ENCODE peak calls at places on chromosome 11, in nine cellular contexts. One of them, this sample, is unnamed.

GRCh38 chr11:45141171-45141570 is 5.3 kb upstream of the PRDM11 start:
- DNase-seq in H1: no peak
- DNase-seq in NCI-H1417 treated with DMSO at 0.1 percent for 48 hours: no peak
- DNase-seq in stimulated activated CD8-positive, alpha-beta memory T cell treated with anti-CD3 and anti-CD28 coated beads, Interleukin-15, amount 100 ng/mL, for 24 hours: no peak
- DNase-seq in left colon: no peak
- DNase-seq in Caco-2: no peak
- DNase-seq in ureter: no peak
- DNase-seq in type B pancreatic cell: no peak
- DNase-seq in caudate nucleus: no peak
- DNase-seq in this sample: no peak

GRCh38 chr11:95279921-95280861 is 49.2 kb upstream of the SESN3 start:
- DNase-seq in caudate nucleus: peak; percentile 40
- DNase-seq in Caco-2: no peak
- DNase-seq in ureter: no peak
- DNase-seq in H1: peak; percentile 43
- DNase-seq in type B pancreatic cell: no peak
- DNase-seq in left colon: no peak
- DNase-seq in stimulated activated CD8-positive, alpha-beta memory T cell treated with anti-CD3 and anti-CD28 coated beads, Interleukin-15, amount 100 ng/mL, for 24 hours: no peak
- DNase-seq in NCI-H1417 treated with DMSO at 0.1 percent for 48 hours: no peak
- DNase-seq in this sample: no peak

GRCh38 chr11:4071325-4071724 is 23.3 kb upstream of the RRM1 start:
- DNase-seq in Caco-2: no peak
- DNase-seq in type B pancreatic cell: no peak
- DNase-seq in stimulated activated CD8-positive, alpha-beta memory T cell treated with anti-CD3 and anti-CD28 coated beads, Interleukin-15, amount 100 ng/mL, for 24 hours: no peak
- DNase-seq in caudate nucleus: no peak
- DNase-seq in ureter: no peak
- DNase-seq in H1: no peak
- DNase-seq in NCI-H1417 treated with DMSO at 0.1 percent for 48 hours: no peak
- DNase-seq in left colon: no peak
- DNase-seq in this sample: no peak

GRCh38 chr11:119533462-119533861 is 110.5 kb upstream of the THY1 start:
- DNase-seq in ureter: no peak
- DNase-seq in H1: no peak
- DNase-seq in left colon: no peak
- DNase-seq in Caco-2: no peak
- DNase-seq in caudate nucleus: no peak
- DNase-seq in stimulated activated CD8-positive, alpha-beta memory T cell treated with anti-CD3 and anti-CD28 coated beads, Interleukin-15, amount 100 ng/mL, for 24 hours: no peak
- DNase-seq in type B pancreatic cell: no peak
- DNase-seq in NCI-H1417 treated with DMSO at 0.1 percent for 48 hours: no peak
- DNase-seq in this sample: no peak

GRCh38 chr11:103326070-103326794 is 217.0 kb downstream of the DYNC2H1 start:
- DNase-seq in caudate nucleus: no peak
- DNase-seq in ureter: no peak
- DNase-seq in left colon: no peak
- DNase-seq in type B pancreatic cell: no peak
- DNase-seq in H1: peak; percentile 41
- DNase-seq in stimulated activated CD8-positive, alpha-beta memory T cell treated with anti-CD3 and anti-CD28 coated beads, Interleukin-15, amount 100 ng/mL, for 24 hours: no peak
- DNase-seq in Caco-2: peak; percentile 76
- DNase-seq in NCI-H1417 treated with DMSO at 0.1 percent for 48 hours: peak; percentile 12
- DNase-seq in this sample: peak; percentile 44

GRCh38 chr11:14645247-14645912 is 1.8 kb downstream of the PDE3B start:
- DNase-seq in H1: no peak
- DNase-seq in caudate nucleus: no peak
- DNase-seq in type B pancreatic cell: no peak
- DNase-seq in NCI-H1417 treated with DMSO at 0.1 percent for 48 hours: no peak
- DNase-seq in ureter: no peak
- DNase-seq in Caco-2: no peak
- DNase-seq in left colon: no peak
- DNase-seq in stimulated activated CD8-positive, alpha-beta memory T cell treated with anti-CD3 and anti-CD28 coated beads, Interleukin-15, amount 100 ng/mL, for 24 hours: no peak
- DNase-seq in this sample: no peak

GRCh38 chr11:55714982-55715888 is 53.2 kb downstream of the OR4C6 start:
- DNase-seq in NCI-H1417 treated with DMSO at 0.1 percent for 48 hours: no peak
- DNase-seq in Caco-2: peak; percentile 64
- DNase-seq in stimulated activated CD8-positive, alpha-beta memory T cell treated with anti-CD3 and anti-CD28 coated beads, Interleukin-15, amount 100 ng/mL, for 24 hours: no peak
- DNase-seq in type B pancreatic cell: no peak
- DNase-seq in left colon: no peak
- DNase-seq in caudate nucleus: no peak
- DNase-seq in H1: no peak
- DNase-seq in ureter: no peak
- DNase-seq in this sample: no peak

GRCh38 chr11:134120143-134120850 is 51.4 kb downstream of the JAM3 start:
- DNase-seq in stimulated activated CD8-positive, alpha-beta memory T cell treated with anti-CD3 and anti-CD28 coated beads, Interleukin-15, amount 100 ng/mL, for 24 hours: no peak
- DNase-seq in ureter: peak; percentile 70
- DNase-seq in caudate nucleus: no peak
- DNase-seq in type B pancreatic cell: no peak
- DNase-seq in H1: no peak
- DNase-seq in NCI-H1417 treated with DMSO at 0.1 percent for 48 hours: no peak
- DNase-seq in left colon: peak; percentile 61
- DNase-seq in Caco-2: no peak
- DNase-seq in this sample: no peak

GRCh38 chr11:45264839-45265515 is 21.2 kb downstream of the SYT13 start:
- DNase-seq in ureter: no peak
- DNase-seq in Caco-2: no peak
- DNase-seq in left colon: no peak
- DNase-seq in caudate nucleus: no peak
- DNase-seq in type B pancreatic cell: no peak
- DNase-seq in H1: no peak
- DNase-seq in NCI-H1417 treated with DMSO at 0.1 percent for 48 hours: no peak
- DNase-seq in stimulated activated CD8-positive, alpha-beta memory T cell treated with anti-CD3 and anti-CD28 coated beads, Interleukin-15, amount 100 ng/mL, for 24 hours: no peak
- DNase-seq in this sample: no peak

GRCh38 chr11:88295028-88295427 is 42.5 kb downstream of the CTSC start:
- DNase-seq in Caco-2: no peak
- DNase-seq in H1: no peak
- DNase-seq in caudate nucleus: no peak
- DNase-seq in type B pancreatic cell: no peak
- DNase-seq in stimulated activated CD8-positive, alpha-beta memory T cell treated with anti-CD3 and anti-CD28 coated beads, Interleukin-15, amount 100 ng/mL, for 24 hours: no peak
- DNase-seq in left colon: no peak
- DNase-seq in ureter: no peak
- DNase-seq in NCI-H1417 treated with DMSO at 0.1 percent for 48 hours: no peak
- DNase-seq in this sample: no peak

GRCh38 chr11:120752668-120753067 is 241.1 kb downstream of the GRIK4 start:
- DNase-seq in Caco-2: no peak
- DNase-seq in type B pancreatic cell: no peak
- DNase-seq in H1: no peak
- DNase-seq in left colon: no peak
- DNase-seq in ureter: no peak
- DNase-seq in caudate nucleus: no peak
- DNase-seq in stimulated activated CD8-positive, alpha-beta memory T cell treated with anti-CD3 and anti-CD28 coated beads, Interleukin-15, amount 100 ng/mL, for 24 hours: no peak
- DNase-seq in NCI-H1417 treated with DMSO at 0.1 percent for 48 hours: no peak
- DNase-seq in this sample: no peak

GRCh38 chr11:98453378-98453777 is 567.4 kb upstream of the CNTN5 start:
- DNase-seq in type B pancreatic cell: no peak
- DNase-seq in Caco-2: no peak
- DNase-seq in left colon: no peak
- DNase-seq in caudate nucleus: no peak
- DNase-seq in H1: no peak
- DNase-seq in NCI-H1417 treated with DMSO at 0.1 percent for 48 hours: no peak
- DNase-seq in ureter: no peak
- DNase-seq in stimulated activated CD8-positive, alpha-beta memory T cell treated with anti-CD3 and anti-CD28 coated beads, Interleukin-15, amount 100 ng/mL, for 24 hours: no peak
- DNase-seq in this sample: no peak

GRCh38 chr11:86511086-86511551 is 136.4 kb downstream of the CCDC81 start:
- DNase-seq in ureter: no peak
- DNase-seq in left colon: no peak
- DNase-seq in stimulated activated CD8-positive, alpha-beta memory T cell treated with anti-CD3 and anti-CD28 coated beads, Interleukin-15, amount 100 ng/mL, for 24 hours: no peak
- DNase-seq in caudate nucleus: no peak
- DNase-seq in Caco-2: no peak
- DNase-seq in H1: no peak
- DNase-seq in type B pancreatic cell: no peak
- DNase-seq in NCI-H1417 treated with DMSO at 0.1 percent for 48 hours: no peak
- DNase-seq in this sample: no peak

GRCh38 chr11:19829109-19829790 is 116.6 kb downstream of the NAV2 start:
- DNase-seq in ureter: peak; percentile 61
- DNase-seq in NCI-H1417 treated with DMSO at 0.1 percent for 48 hours: no peak
- DNase-seq in left colon: peak; percentile 36
- DNase-seq in type B pancreatic cell: no peak
- DNase-seq in H1: no peak
- DNase-seq in stimulated activated CD8-positive, alpha-beta memory T cell treated with anti-CD3 and anti-CD28 coated beads, Interleukin-15, amount 100 ng/mL, for 24 hours: no peak
- DNase-seq in Caco-2: no peak
- DNase-seq in caudate nucleus: no peak
- DNase-seq in this sample: no peak

GRCh38 chr11:122354029-122354697 is 238.1 kb upstream of the BLID start:
- DNase-seq in stimulated activated CD8-positive, alpha-beta memory T cell treated with anti-CD3 and anti-CD28 coated beads, Interleukin-15, amount 100 ng/mL, for 24 hours: no peak
- DNase-seq in H1: no peak
- DNase-seq in Caco-2: no peak
- DNase-seq in NCI-H1417 treated with DMSO at 0.1 percent for 48 hours: no peak
- DNase-seq in type B pancreatic cell: no peak
- DNase-seq in ureter: no peak
- DNase-seq in caudate nucleus: no peak
- DNase-seq in left colon: no peak
- DNase-seq in this sample: no peak

GRCh38 chr11:65110354-65110861 is 1.3 kb upstream of the TM7SF2 start:
- DNase-seq in type B pancreatic cell: peak; percentile 95
- DNase-seq in NCI-H1417 treated with DMSO at 0.1 percent for 48 hours: peak; percentile 51
- DNase-seq in Caco-2: peak; percentile 94
- DNase-seq in left colon: peak; percentile 81
- DNase-seq in caudate nucleus: peak; percentile 61
- DNase-seq in stimulated activated CD8-positive, alpha-beta memory T cell treated with anti-CD3 and anti-CD28 coated beads, Interleukin-15, amount 100 ng/mL, for 24 hours: peak; percentile 98
- DNase-seq in ureter: peak; percentile 93
- DNase-seq in H1: peak; percentile 84
- DNase-seq in this sample: peak; percentile 99

GRCh38 chr11:25562417-25562816 is 769.5 kb upstream of the ANO3 start:
- DNase-seq in stimulated activated CD8-positive, alpha-beta memory T cell treated with anti-CD3 and anti-CD28 coated beads, Interleukin-15, amount 100 ng/mL, for 24 hours: no peak
- DNase-seq in NCI-H1417 treated with DMSO at 0.1 percent for 48 hours: no peak
- DNase-seq in caudate nucleus: no peak
- DNase-seq in H1: no peak
- DNase-seq in left colon: no peak
- DNase-seq in type B pancreatic cell: no peak
- DNase-seq in ureter: no peak
- DNase-seq in Caco-2: no peak
- DNase-seq in this sample: no peak

GRCh38 chr11:12278766-12279671 is 98.4 kb upstream of the PARVA start:
- DNase-seq in left colon: no peak
- DNase-seq in ureter: peak; percentile 23
- DNase-seq in stimulated activated CD8-positive, alpha-beta memory T cell treated with anti-CD3 and anti-CD28 coated beads, Interleukin-15, amount 100 ng/mL, for 24 hours: no peak
- DNase-seq in caudate nucleus: no peak
- DNase-seq in NCI-H1417 treated with DMSO at 0.1 percent for 48 hours: no peak
- DNase-seq in type B pancreatic cell: no peak
- DNase-seq in Caco-2: no peak
- DNase-seq in H1: no peak
- DNase-seq in this sample: no peak

GRCh38 chr11:94866936-94867795 is 99.0 kb downstream of the AMOTL1 start:
- DNase-seq in NCI-H1417 treated with DMSO at 0.1 percent for 48 hours: no peak
- DNase-seq in type B pancreatic cell: no peak
- DNase-seq in H1: no peak
- DNase-seq in caudate nucleus: no peak
- DNase-seq in Caco-2: no peak
- DNase-seq in stimulated activated CD8-positive, alpha-beta memory T cell treated with anti-CD3 and anti-CD28 coated beads, Interleukin-15, amount 100 ng/mL, for 24 hours: no peak
- DNase-seq in left colon: no peak
- DNase-seq in ureter: no peak
- DNase-seq in this sample: no peak

GRCh38 chr11:36510567-36511020 is 522 bp upstream of the TRAF6 start:
- DNase-seq in ureter: no peak
- DNase-seq in NCI-H1417 treated with DMSO at 0.1 percent for 48 hours: no peak
- DNase-seq in left colon: no peak
- DNase-seq in stimulated activated CD8-positive, alpha-beta memory T cell treated with anti-CD3 and anti-CD28 coated beads, Interleukin-15, amount 100 ng/mL, for 24 hours: no peak
- DNase-seq in H1: no peak
- DNase-seq in Caco-2: no peak
- DNase-seq in type B pancreatic cell: no peak
- DNase-seq in caudate nucleus: no peak
- DNase-seq in this sample: no peak

GRCh38 chr11:127640822-127641485 is 640.4 kb upstream of the KIRREL3 start:
- DNase-seq in type B pancreatic cell: no peak
- DNase-seq in H1: no peak
- DNase-seq in left colon: no peak
- DNase-seq in stimulated activated CD8-positive, alpha-beta memory T cell treated with anti-CD3 and anti-CD28 coated beads, Interleukin-15, amount 100 ng/mL, for 24 hours: no peak
- DNase-seq in Caco-2: no peak
- DNase-seq in NCI-H1417 treated with DMSO at 0.1 percent for 48 hours: no peak
- DNase-seq in caudate nucleus: no peak
- DNase-seq in ureter: no peak
- DNase-seq in this sample: no peak

GRCh38 chr11:107078375-107078774 is 60.1 kb upstream of the GUCY1A2 start:
- DNase-seq in left colon: no peak
- DNase-seq in H1: no peak
- DNase-seq in stimulated activated CD8-positive, alpha-beta memory T cell treated with anti-CD3 and anti-CD28 coated beads, Interleukin-15, amount 100 ng/mL, for 24 hours: no peak
- DNase-seq in Caco-2: no peak
- DNase-seq in caudate nucleus: no peak
- DNase-seq in NCI-H1417 treated with DMSO at 0.1 percent for 48 hours: no peak
- DNase-seq in ureter: no peak
- DNase-seq in type B pancreatic cell: no peak
- DNase-seq in this sample: no peak

GRCh38 chr11:112584674-112585073 is 324.0 kb upstream of the PLET1 start:
- DNase-seq in Caco-2: peak; percentile 75
- DNase-seq in left colon: no peak
- DNase-seq in type B pancreatic cell: no peak
- DNase-seq in ureter: no peak
- DNase-seq in H1: peak; percentile 21
- DNase-seq in NCI-H1417 treated with DMSO at 0.1 percent for 48 hours: peak; percentile 12
- DNase-seq in stimulated activated CD8-positive, alpha-beta memory T cell treated with anti-CD3 and anti-CD28 coated beads, Interleukin-15, amount 100 ng/mL, for 24 hours: no peak
- DNase-seq in caudate nucleus: no peak
- DNase-seq in this sample: peak; percentile 18

GRCh38 chr11:108226036-108226435 is 3.2 kb downstream of the ATM start:
- DNase-seq in H1: no peak
- DNase-seq in left colon: no peak
- DNase-seq in NCI-H1417 treated with DMSO at 0.1 percent for 48 hours: no peak
- DNase-seq in ureter: no peak
- DNase-seq in caudate nucleus: no peak
- DNase-seq in type B pancreatic cell: no peak
- DNase-seq in Caco-2: no peak
- DNase-seq in stimulated activated CD8-positive, alpha-beta memory T cell treated with anti-CD3 and anti-CD28 coated beads, Interleukin-15, amount 100 ng/mL, for 24 hours: no peak
- DNase-seq in this sample: no peak

This sample was measured in nephron progenitor cell.